ENCODE peak calls at places on chromosome 10, in five cellular contexts. I is HL-60; A is activated T-helper 1 cell treated with anti-CD3 and anti-CD28 coated beads, Interleukin-2, amount 50 U/mL, for 16 hours; D is activated CD8-positive, alpha-beta memory T cell treated with anti-CD3 and anti-CD28 coated beads for 24 hours; Y is renal cortical epithelial cell. P is an unnamed sample.

GRCh38 chr10:44911081-44911540 is at the start of gene TMEM72:
- DNase-seq in Y (peak), I (no peak), D (no peak), A (no peak), P (no peak)

GRCh38 chr10:93471110-93471651 is 11.0 kb downstream of the MYOF start:
- DNase-seq in D (no peak), A (no peak), I (no peak), Y (peak), P (peak)

GRCh38 chr10:88385601-88386203 is 197.4 kb downstream of the RNLS start:
- DNase-seq in Y (peak), A (peak), D (peak), I (peak), P (peak)

GRCh38 chr10:118439824-118440223 is 97.7 kb upstream of the FAM204A start:
- DNase-seq in I (no peak), D (no peak), Y (peak), A (no peak), P (no peak)

GRCh38 chr10:3085785-3086567 is 18.6 kb downstream of the PFKP start:
- DNase-seq in D (no peak), Y (no peak), I (no peak), A (no peak), P (no peak)

GRCh38 chr10:102796407-102797176 is 40.6 kb downstream of the CYP17A1 start:
- DNase-seq in Y (peak), I (peak), D (peak), A (peak), P (no peak)

GRCh38 chr10:8054498-8055407 is at the start of gene GATA3:
- DNase-seq in D (peak), Y (no peak), A (peak), I (no peak), P (no peak)

GRCh38 chr10:72846225-72846624 is 47.3 kb upstream of the OIT3 start:
- DNase-seq in I (no peak), A (no peak), Y (peak), D (no peak), P (peak)

GRCh38 chr10:132353456-132354355 is 21.7 kb downstream of the LRRC27 start:
- DNase-seq in A (no peak), I (no peak), D (no peak), Y (no peak), P (no peak)

GRCh38 chr10:24850726-24851300 is 101.6 kb downstream of the PRTFDC1 start:
- DNase-seq in A (no peak), D (no peak), Y (no peak), I (no peak), P (no peak)

GRCh38 chr10:132427071-132427771 is 30.2 kb downstream of the PWWP2B start:
- DNase-seq in Y (no peak), A (no peak), I (no peak), D (no peak), P (no peak)

GRCh38 chr10:114384601-114385000 is 19.7 kb downstream of the AFAP1L2 start:
- DNase-seq in I (no peak), Y (no peak), D (no peak), A (no peak), P (no peak)

GRCh38 chr10:95305606-95306385 is 15.0 kb upstream of the PDLIM1 start:
- DNase-seq in I (no peak), Y (no peak), A (no peak), D (no peak), P (no peak)

GRCh38 chr10:69497235-69497561 is 45.9 kb downstream of the TSPAN15 start:
- DNase-seq in Y (no peak), I (no peak), A (no peak), D (no peak), P (no peak)

GRCh38 chr10:86256690-86257315 is 109.8 kb downstream of the GRID1 start:
- DNase-seq in A (no peak), I (no peak), Y (no peak), D (peak), P (no peak)

GRCh38 chr10:102452672-102453340 is 1.5 kb upstream of the C10orf95 start:
- DNase-seq in I (peak), A (peak), D (peak), Y (peak), P (peak)

GRCh38 chr10:56266120-56266519 is 94.9 kb downstream of the ZWINT start:
- DNase-seq in I (no peak), A (no peak), D (no peak), Y (no peak), P (no peak)

GRCh38 chr10:84204122-84204521 is 9.8 kb downstream of the CDHR1 start:
- DNase-seq in Y (peak), I (peak), D (no peak), A (no peak), P (peak)

GRCh38 chr10:16673443-16673842 is 143.8 kb downstream of the RSU1 start:
- DNase-seq in Y (no peak), D (no peak), I (no peak), A (no peak), P (no peak)

GRCh38 chr10:88091490-88092061 is 228.2 kb downstream of the PTEN start:
- DNase-seq in Y (no peak), A (peak), D (peak), I (peak), P (peak)

GRCh38 chr10:126130291-126130710 is 233.9 kb downstream of the FANK1 start:
- DNase-seq in Y (peak), I (no peak), D (no peak), A (no peak), P (no peak)

GRCh38 chr10:78567680-78568453 is 500.9 kb upstream of the ZMIZ1 start:
- DNase-seq in Y (no peak), I (peak), A (no peak), D (peak), P (peak)

GRCh38 chr10:21180604-21181003 is 283.5 kb upstream of the NEBL start:
- DNase-seq in I (no peak), A (no peak), D (no peak), Y (no peak), P (no peak)

GRCh38 chr10:83555264-83555663 is 584.0 kb upstream of the GHITM start:
- DNase-seq in A (no peak), D (no peak), I (no peak), Y (no peak), P (no peak)

GRCh38 chr10:117775478-117775877 is 232.9 kb downstream of the EMX2 start:
- DNase-seq in I (no peak), Y (peak), A (no peak), D (no peak), P (no peak)

GRCh38 chr10:121598261-121599249 is at the start of gene FGFR2:
- DNase-seq in Y (no peak), I (peak), A (no peak), D (no peak), P (no peak)

GRCh38 chr10:23174075-23174973 is 17.8 kb upstream of the PTF1A start:
- DNase-seq in A (no peak), I (no peak), D (no peak), Y (no peak), P (no peak)

GRCh38 chr10:62057359-62057758 is 155.9 kb downstream of the ARID5B start:
- DNase-seq in Y (no peak), D (no peak), I (no peak), A (no peak), P (no peak)

GRCh38 chr10:54402576-54402975 is 398.5 kb downstream of the PCDH15 start:
- DNase-seq in D (no peak), A (no peak), I (no peak), Y (peak), P (peak)

GRCh38 chr10:112585052-112585451 is 138.0 kb downstream of the VTI1A start:
- DNase-seq in D (no peak), A (no peak), Y (peak), I (no peak), P (peak)

GRCh38 chr10:44949915-44950314 is 9.7 kb upstream of the RASSF4 start:
- DNase-seq in A (no peak), Y (no peak), I (no peak), D (peak), P (no peak)

GRCh38 chr10:18164771-18165361 is 24.6 kb downstream of the CACNB2 start:
- DNase-seq in I (no peak), D (no peak), Y (no peak), A (no peak), P (no peak)

GRCh38 chr10:123663522-123663921 is 2.6 kb upstream of the GPR26 start:
- DNase-seq in D (no peak), Y (no peak), A (no peak), I (no peak), P (no peak)